ENCODE peak calls at places on chromosomes 3 and 15, in nine cellular contexts. L is right cardiac atrium, B is cardiac muscle cell, U is aorta, T is transverse colon, R is lung, N is IMR-90, Q is GM23338, O is Peyer's patch. M is an unnamed sample.

GRCh38 chr3:138396752-138397410 is 37.5 kb upstream of the ESYT3 start:
- DNase-seq in T (no peak), U (no peak), N (no peak), Q (no peak), O (no peak), R (no peak), B (no peak), L (no peak), M (no peak)

GRCh38 chr3:89964347-89964746 is 856.9 kb downstream of the EPHA3 start:
- DNase-seq in U (no peak), R (no peak), Q (no peak), N (peak; percentile 4), O (no peak), B (no peak), T (no peak), L (no peak), M (no peak)

GRCh38 chr15:92005154-92005553 is 151.6 kb downstream of the SLCO3A1 start:
- DNase-seq in O (no peak), U (no peak), R (no peak), B (no peak), L (no peak), T (no peak), N (no peak), Q (no peak), M (no peak)

GRCh38 chr3:144273611-144274010 is 302.0 kb downstream of the DIPK2A start:
- DNase-seq in R (no peak), Q (no peak), N (peak; percentile 15), B (no peak), O (no peak), U (no peak), T (no peak), L (no peak), M (no peak)

GRCh38 chr15:55289011-55289572 is 521 bp downstream of the RAB27A start:
- DNase-seq in B (peak; percentile 22), L (peak; percentile 54), Q (peak; percentile 57), O (peak; percentile 61), N (peak; percentile 39), U (peak; percentile 47), R (peak; percentile 42), T (peak; percentile 31), M (peak; percentile 60)

GRCh38 chr3:44576661-44577060 is 8.1 kb upstream of the ZNF660 start:
- DNase-seq in Q (no peak), N (no peak), L (no peak), O (no peak), T (no peak), U (no peak), R (no peak), B (no peak), M (no peak)

GRCh38 chr3:160616721-160617120 is 51.4 kb upstream of the KPNA4 start:
- DNase-seq in R (no peak), N (peak; percentile 71), O (no peak), T (no peak), L (no peak), Q (no peak), B (peak; percentile 2), U (no peak), M (no peak)

GRCh38 chr3:172289583-172289982 is 158.7 kb downstream of the GHSR start:
- DNase-seq in B (peak; percentile 31), T (peak; percentile 20), R (no peak), U (peak; percentile 65), O (peak; percentile 63), Q (peak; percentile 64), L (peak; percentile 67), N (no peak), M (peak; percentile 64)

GRCh38 chr15:64246364-64247189 is 83.8 kb upstream of the PPIB start:
- DNase-seq in N (peak; percentile 93), Q (peak; percentile 34), T (no peak), O (no peak), U (no peak), R (no peak), B (no peak), L (no peak), M (no peak)

GRCh38 chr3:41265011-41265545 is 65.8 kb downstream of the CTNNB1 start:
- DNase-seq in R (no peak), T (no peak), L (no peak), Q (no peak), O (no peak), B (no peak), N (peak; percentile 45), U (no peak), M (no peak)

GRCh38 chr15:62622775-62623174 is 419.8 kb upstream of the TPM1 start:
- DNase-seq in O (no peak), N (no peak), T (no peak), R (no peak), Q (no peak), L (no peak), U (no peak), B (peak; percentile 54), M (no peak)

GRCh38 chr3:16898595-16899395 is 14.0 kb downstream of the PLCL2 start:
- DNase-seq in R (no peak), O (peak; percentile 66), Q (no peak), T (no peak), U (no peak), B (no peak), L (peak; percentile 74), N (no peak), M (no peak)

GRCh38 chr15:40879609-40880008 is 5.6 kb upstream of the RHOV start:
- DNase-seq in Q (no peak), O (no peak), N (no peak), T (peak; percentile 69), R (no peak), U (no peak), B (no peak), L (no peak), M (no peak)

GRCh38 chr3:2822611-2823010 is 287.6 kb downstream of the IL5RA start:
- DNase-seq in U (no peak), B (no peak), T (no peak), R (no peak), O (no peak), L (no peak), Q (no peak), N (no peak), M (no peak)

GRCh38 chr15:91385301-91385700 is 285.2 kb downstream of the SV2B start:
- DNase-seq in R (no peak), N (no peak), B (no peak), T (no peak), U (no peak), L (no peak), Q (no peak), O (no peak), M (no peak)

GRCh38 chr3:14524920-14525660 is 15.1 kb downstream of the GRIP2 start:
- DNase-seq in B (no peak), L (peak; percentile 34), T (no peak), R (no peak), N (no peak), Q (no peak), U (peak; percentile 35), O (no peak), M (no peak)

GRCh38 chr3:47961815-47962606 is 54.2 kb downstream of the MAP4 start:
- DNase-seq in B (no peak), L (no peak), Q (peak; percentile 62), N (no peak), T (no peak), O (no peak), R (no peak), U (no peak), M (no peak)
- H3K4me3 ChIP-seq in B (no peak overlapping the region), L (no peak overlapping the region), Q (no peak overlapping the region), N (no peak overlapping the region), T (no peak overlapping the region), O (no peak overlapping the region), R (no peak overlapping the region), U (no peak overlapping the region), M (no peak overlapping the region)

GRCh38 chr15:74784426-74784825 is 2.5 kb downstream of the CSK start:
- DNase-seq in Q (no peak), B (no peak), N (no peak), L (peak; percentile 11), T (no peak), R (no peak), U (no peak), O (peak; percentile 41), M (no peak)
- H3K4me1 ChIP-seq in Q (peaks cover 29% of the 10 kb centered on the region), B (peaks cover 46% of the 10 kb centered on the region), N (peaks cover 26% of the 10 kb centered on the region), L (peaks cover 29% of the 10 kb centered on the region), T (peaks cover 79% of the 10 kb centered on the region), R (peaks cover 36% of the 10 kb centered on the region), U (no peaks in the 10 kb centered on the region), O (peaks cover 87% of the 10 kb centered on the region), M (no peaks in the 10 kb centered on the region)

DNA sequence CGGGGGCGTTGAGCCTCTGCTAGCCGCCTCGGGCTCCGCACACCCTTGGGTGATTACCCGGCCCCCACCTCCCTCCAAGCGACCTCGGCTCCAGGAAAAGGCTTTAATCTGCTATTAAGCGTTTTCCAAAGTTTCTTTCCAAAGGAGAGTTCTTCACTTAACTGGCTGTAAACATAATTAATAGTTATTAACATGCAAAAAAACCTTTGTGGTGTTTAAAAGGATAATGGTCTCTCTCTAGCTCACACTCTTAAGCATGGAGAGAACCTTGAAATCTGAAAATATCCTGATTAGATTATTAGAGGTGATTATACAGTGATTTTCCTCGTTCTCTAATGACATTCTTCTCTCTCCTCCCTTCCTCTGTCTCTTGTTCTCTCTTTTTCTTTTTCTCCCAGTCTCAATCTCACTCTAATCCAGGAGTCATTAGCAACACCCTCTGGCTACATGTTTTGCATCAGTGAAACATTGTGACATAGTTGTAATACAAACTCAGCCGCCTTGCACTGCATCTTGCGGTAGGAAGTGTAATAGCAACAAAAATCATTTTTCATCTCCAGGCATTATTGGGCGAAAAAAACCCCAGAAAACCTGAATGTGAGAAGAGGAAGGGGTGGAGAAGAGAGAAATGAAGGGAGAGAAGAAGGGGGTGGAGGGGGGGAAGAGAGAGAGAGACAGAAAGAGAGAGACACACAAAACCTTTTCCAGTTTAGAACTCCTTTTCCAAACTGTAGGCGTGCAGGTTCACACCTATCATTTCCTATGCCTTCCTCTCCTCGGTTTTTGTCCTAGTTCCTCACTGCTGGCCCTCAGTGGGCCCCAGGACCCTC is 24.4 kb downstream of the NR2F2 start:
- DNase-seq in B (no peak), U (no peak), L (peak; percentile 53), R (no peak), N (peak; percentile 90), O (no peak), Q (no peak), T (no peak), M (no peak)
- H3K27ac ChIP-seq in B (no peak overlapping the region), U (peak overlapping the region; percentile 83), L (peak overlapping the region; percentile 78), R (peak overlapping the region; percentile 90), N (peak overlapping the region; percentile 89), O (peak overlapping the region; percentile 75), Q (no peak overlapping the region), T (peak overlapping the region; percentile 86), M (peak overlapping the region; percentile 90)

GRCh38 chr3:127672429-127673190 is at the start of gene ABTB1:
- DNase-seq in L (peak; percentile 96), T (peak; percentile 90), Q (peak; percentile 86), B (peak; percentile 85), U (peak; percentile 94), N (peak; percentile 58), R (peak; percentile 83), O (peak; percentile 95), M (peak; percentile 80)

GRCh38 chr3:127673191-127674098 is 693 bp downstream of the ABTB1 start:
- DNase-seq in R (peak; percentile 54), L (peak; percentile 89), Q (peak; percentile 48), T (peak; percentile 61), U (peak; percentile 84), N (peak; percentile 57), B (no peak), O (peak; percentile 80), M (peak; percentile 55)

GRCh38 chr3:127675651-127676391 is 3.1 kb downstream of the ABTB1 start:
- DNase-seq in T (no peak), Q (no peak), N (no peak), U (peak; percentile 41), R (no peak), O (peak; percentile 43), B (no peak), L (peak; percentile 53), M (no peak)

GRCh38 chr3:127674793-127675189 is 2.0 kb downstream of the ABTB1 start:
- DNase-seq in T (no peak), U (peak; percentile 35), L (peak; percentile 36), R (no peak), O (peak; percentile 42), B (no peak), Q (no peak), N (no peak), M (peak; percentile 47)

GRCh38 chr3:127674099-127674792 is 1.5 kb downstream of the ABTB1 start:
- DNase-seq in T (no peak), U (peak; percentile 42), R (no peak), Q (no peak), N (no peak), B (no peak), O (peak; percentile 44), L (peak; percentile 27), M (peak; percentile 38)
- H3K4me3 ChIP-seq in T (no peak overlapping the region), U (no peak overlapping the region), R (no peak overlapping the region), Q (peak overlapping the region; percentile 83), N (no peak overlapping the region), B (no peak overlapping the region), O (peak overlapping the region; percentile 92), L (peak overlapping the region; percentile 90), M (peak overlapping the region; percentile 88)